ENCODE peak calls at places on chromosomes 3 and 15, in seven cellular contexts. L is natural killer cell treated with Interleukin-12 subunit alpha and Interleukin-12 subunit beta and Interleukin-15 and Interleukin-18, amount 100 ng/mL, for 72 hours; O is WTC11; D is pons; X is stomach; R is nephron progenitor cell; G is activated effector memory CD4-positive, alpha-beta T cell treated with Interleukin-2 at 50 U/mL for 16 hours. Y is an unnamed sample.

GRCh38 chr3:38039899-38040261 is 872 bp downstream of the DLEC1 start:
- DNase-seq in R (no peak), L (no peak), O (no peak), G (peak), D (peak), X (peak), Y (peak)

GRCh38 chr3:71341721-71342120 is 241.8 kb downstream of the FOXP1 start:
- DNase-seq in O (no peak), R (no peak), X (no peak), L (no peak), D (no peak), G (no peak), Y (no peak)

GRCh38 chr3:79085166-79085565 is 682.6 kb downstream of the ROBO1 start:
- DNase-seq in O (no peak), R (no peak), L (no peak), D (no peak), G (no peak), X (no peak), Y (no peak)

GRCh38 chr15:56469484-56469883 is 4.5 kb upstream of the MNS1 start:
- DNase-seq in L (no peak), R (no peak), D (peak), O (no peak), G (no peak), X (no peak), Y (no peak)

GRCh38 chr3:12483364-12483763 is 916 bp upstream of the TSEN2 start:
- DNase-seq in O (no peak), X (no peak), G (no peak), R (no peak), L (no peak), D (peak), Y (no peak)

GRCh38 chr15:65394280-65394789 is 16.5 kb upstream of the IGDCC3 start:
- DNase-seq in R (no peak), X (no peak), D (no peak), L (no peak), O (no peak), G (no peak), Y (no peak)

GRCh38 chr3:126961191-126961790 is 21.6 kb upstream of the PLXNA1 start:
- DNase-seq in G (no peak), R (no peak), D (peak), L (peak), X (no peak), O (no peak), Y (no peak)

GRCh38 chr3:145812396-145812795 is 348.6 kb downstream of the PLOD2 start:
- DNase-seq in R (no peak), X (no peak), G (no peak), O (no peak), D (no peak), L (no peak), Y (no peak)

GRCh38 chr3:45555666-45556065 is 38.9 kb upstream of the LIMD1 start:
- DNase-seq in O (no peak), D (no peak), G (no peak), R (no peak), X (no peak), L (no peak), Y (no peak)

GRCh38 chr3:23002846-23003800 is 200.0 kb upstream of the UBE2E2 start:
- DNase-seq in D (peak), R (no peak), X (peak), G (no peak), O (no peak), L (no peak), Y (peak)

GRCh38 chr3:13308406-13308805 is 111.7 kb downstream of the NUP210 start:
- DNase-seq in L (no peak), X (peak), O (peak), G (no peak), D (peak), R (peak), Y (no peak)

GRCh38 chr3:184261270-184262165 is at the start of gene CAMK2N2:
- DNase-seq in O (peak), R (peak), X (peak), G (peak), L (peak), D (peak), Y (peak)

GRCh38 chr3:41331023-41331422 is 131.7 kb downstream of the CTNNB1 start:
- DNase-seq in L (no peak), R (no peak), O (no peak), X (no peak), D (no peak), G (no peak), Y (no peak)

GRCh38 chr3:183975981-183976662 is 41.6 kb downstream of the ABCC5 start:
- DNase-seq in L (no peak), D (no peak), G (no peak), O (no peak), X (no peak), R (no peak), Y (no peak)

GRCh38 chr3:136135039-136135802 is 60.9 kb downstream of the MSL2 start:
- DNase-seq in L (no peak), R (no peak), D (no peak), G (no peak), X (no peak), O (no peak), Y (no peak)

GRCh38 chr3:172750069-172750367 is 508 bp upstream of the ECT2 start:
- DNase-seq in X (no peak), O (no peak), L (no peak), D (no peak), G (no peak), R (no peak), Y (no peak)

GRCh38 chr15:68795298-68795848 is 25.3 kb downstream of the ANP32A start:
- DNase-seq in O (peak), R (peak), L (peak), G (peak), D (peak), X (peak), Y (peak)

GRCh38 chr3:155078959-155079794 is 942 bp upstream of the MME start:
- DNase-seq in O (peak), R (no peak), D (no peak), G (no peak), L (no peak), X (no peak), Y (no peak)

GRCh38 chr3:18812316-18812715 is 336.0 kb upstream of the KCNH8 start:
- DNase-seq in L (no peak), X (no peak), D (no peak), G (no peak), O (no peak), R (no peak), Y (no peak)

GRCh38 chr3:11629716-11630115 is 14.0 kb downstream of the VGLL4 start:
- DNase-seq in X (no peak), O (no peak), G (no peak), R (no peak), L (no peak), D (no peak), Y (no peak)

GRCh38 chr15:73442968-73443367 is at the start of gene REC114:
- DNase-seq in L (no peak), O (peak), R (no peak), G (no peak), X (no peak), D (no peak), Y (no peak)

GRCh38 chr3:22886394-22886793 is 316.7 kb upstream of the UBE2E2 start:
- DNase-seq in L (no peak), R (no peak), O (no peak), G (no peak), X (no peak), D (peak), Y (peak)

GRCh38 chr3:15345051-15345607 is 12.7 kb upstream of the SH3BP5 start:
- DNase-seq in R (no peak), L (no peak), X (no peak), G (no peak), O (no peak), D (no peak), Y (peak)

GRCh38 chr15:38614621-38615020 is 50.0 kb upstream of the RASGRP1 start:
- DNase-seq in G (no peak), X (no peak), O (no peak), D (no peak), L (no peak), R (no peak), Y (no peak)

GRCh38 chr15:94053626-94054025 is 177.7 kb upstream of the MCTP2 start:
- DNase-seq in R (no peak), L (no peak), X (no peak), D (no peak), G (no peak), O (no peak), Y (no peak)

GRCh38 chr15:57356178-57356577 is 20.1 kb upstream of the CGNL1 start:
- DNase-seq in X (no peak), D (no peak), O (no peak), R (no peak), L (no peak), G (no peak), Y (no peak)

GRCh38 chr3:138923531-138923994 is 23.4 kb downstream of the FOXL2 start:
- DNase-seq in X (peak), R (peak), L (peak), D (peak), G (peak), O (peak), Y (peak)

GRCh38 chr3:194956697-194957396 is 271.2 kb downstream of the FAM43A start:
- DNase-seq in L (no peak), G (no peak), D (no peak), R (no peak), X (no peak), O (no peak), Y (no peak)